ENCODE peak calls at places on chromosomes 7 and 10, in five cellular contexts. One of them, this sample, is unnamed.
A peak's percentile ranks its signal among the peaks of the same experiment; 100 is the strongest.

GRCh38 chr7:36957620-36958019 is 233.3 kb upstream of the AOAH start:
- DNase-seq in OCI-LY7: no peak
- DNase-seq in T-helper 9 cell: no peak
- DNase-seq in posterior vena cava: no peak
- DNase-seq in NT2/D1: peak; percentile 73
- DNase-seq in this sample: no peak

GRCh38 chr7:112495820-112496462 is 15.2 kb downstream of the LSMEM1 start:
- DNase-seq in OCI-LY7: peak; percentile 65
- DNase-seq in T-helper 9 cell: peak; percentile 5
- DNase-seq in posterior vena cava: no peak
- DNase-seq in NT2/D1: peak; percentile 44
- DNase-seq in this sample: peak; percentile 43

GRCh38 chr7:151157645-151158329 is 9.7 kb downstream of the GBX1 start:
- DNase-seq in OCI-LY7: no peak
- DNase-seq in T-helper 9 cell: no peak
- DNase-seq in posterior vena cava: no peak
- DNase-seq in NT2/D1: no peak
- DNase-seq in this sample: no peak

GRCh38 chr10:89702121-89702480 is 711 bp downstream of the KIF20B start:
- DNase-seq in OCI-LY7: peak; percentile 32
- DNase-seq in T-helper 9 cell: peak; percentile 7
- DNase-seq in posterior vena cava: no peak
- DNase-seq in NT2/D1: no peak
- DNase-seq in this sample: no peak

GRCh38 chr7:74344128-74344496 is 54.9 kb downstream of the CLIP2 start:
- DNase-seq in OCI-LY7: no peak
- DNase-seq in T-helper 9 cell: no peak
- DNase-seq in posterior vena cava: no peak
- DNase-seq in NT2/D1: no peak
- DNase-seq in this sample: no peak

GRCh38 chr7:151378011-151378410 is 31.8 kb downstream of the WDR86 start:
- DNase-seq in OCI-LY7: no peak
- DNase-seq in T-helper 9 cell: no peak
- DNase-seq in posterior vena cava: peak; percentile 45
- DNase-seq in NT2/D1: no peak
- DNase-seq in this sample: no peak

GRCh38 chr7:80466638-80467037 is 45.2 kb downstream of the GNAT3 start:
- DNase-seq in OCI-LY7: no peak
- DNase-seq in T-helper 9 cell: no peak
- DNase-seq in posterior vena cava: no peak
- DNase-seq in NT2/D1: no peak
- DNase-seq in this sample: no peak

GRCh38 chr7:66867198-66867790 is 53.7 kb upstream of the TMEM248 start:
- DNase-seq in OCI-LY7: no peak
- DNase-seq in T-helper 9 cell: no peak
- DNase-seq in posterior vena cava: no peak
- DNase-seq in NT2/D1: peak; percentile 60
- DNase-seq in this sample: no peak

GRCh38 chr10:31778627-31779026 is 150.0 kb downstream of the ARHGAP12 start:
- DNase-seq in OCI-LY7: no peak
- DNase-seq in T-helper 9 cell: no peak
- DNase-seq in posterior vena cava: no peak
- DNase-seq in NT2/D1: no peak
- DNase-seq in this sample: no peak

GRCh38 chr10:75127481-75127880 is 16.0 kb downstream of the SAMD8 start:
- DNase-seq in OCI-LY7: no peak
- DNase-seq in T-helper 9 cell: no peak
- DNase-seq in posterior vena cava: no peak
- DNase-seq in NT2/D1: no peak
- DNase-seq in this sample: no peak

GRCh38 chr7:135716677-135717238 is 11.2 kb downstream of the SLC13A4 start:
- DNase-seq in OCI-LY7: no peak
- DNase-seq in T-helper 9 cell: no peak
- DNase-seq in posterior vena cava: no peak
- DNase-seq in NT2/D1: no peak
- DNase-seq in this sample: peak; percentile 62